ENCODE peak calls at places on chromosome 1, in ten cellular contexts. One of them, this sample, is unnamed.

GRCh38 chr1:113042336-113043143 is 30.5 kb upstream of the LRIG2 start:
- DNase-seq in astrocyte of the spinal cord: peak; percentile 86
- DNase-seq in heart left ventricle: peak; percentile 73
- DNase-seq in upper lobe of right lung: peak; percentile 80
- DNase-seq in astrocyte: peak; percentile 88
- DNase-seq in foreskin fibroblast: peak; percentile 96
- DNase-seq in heart right ventricle: peak; percentile 75
- DNase-seq in body of pancreas: peak; percentile 60
- DNase-seq in IMR-90: peak; percentile 78
- DNase-seq in fibroblast of mammary gland: peak; percentile 91
- DNase-seq in this sample: peak; percentile 75

GRCh38 chr1:92817986-92818764 is 13.7 kb upstream of the RPL5 start:
- DNase-seq in astrocyte of the spinal cord: no peak
- DNase-seq in foreskin fibroblast: peak; percentile 74
- DNase-seq in IMR-90: no peak
- DNase-seq in heart left ventricle: no peak
- DNase-seq in heart right ventricle: peak; percentile 12
- DNase-seq in body of pancreas: peak; percentile 19
- DNase-seq in fibroblast of mammary gland: peak; percentile 55
- DNase-seq in upper lobe of right lung: no peak
- DNase-seq in astrocyte: no peak
- DNase-seq in this sample: no peak

GRCh38 chr1:230542054-230542453 is 100.2 kb upstream of the COG2 start:
- DNase-seq in heart left ventricle: no peak
- DNase-seq in body of pancreas: no peak
- DNase-seq in upper lobe of right lung: no peak
- DNase-seq in astrocyte: peak; percentile 78
- DNase-seq in fibroblast of mammary gland: peak; percentile 61
- DNase-seq in foreskin fibroblast: no peak
- DNase-seq in astrocyte of the spinal cord: peak; percentile 12
- DNase-seq in heart right ventricle: no peak
- DNase-seq in IMR-90: no peak
- DNase-seq in this sample: no peak

GRCh38 chr1:206974154-206974553 is 3.9 kb upstream of the FCAMR start:
- DNase-seq in body of pancreas: no peak
- DNase-seq in astrocyte: no peak
- DNase-seq in fibroblast of mammary gland: no peak
- DNase-seq in heart left ventricle: no peak
- DNase-seq in foreskin fibroblast: no peak
- DNase-seq in IMR-90: no peak
- DNase-seq in upper lobe of right lung: no peak
- DNase-seq in astrocyte of the spinal cord: no peak
- DNase-seq in heart right ventricle: no peak
- DNase-seq in this sample: no peak

GRCh38 chr1:205061665-205062069 is 18.7 kb downstream of the CNTN2 start:
- DNase-seq in IMR-90: peak; percentile 52
- DNase-seq in foreskin fibroblast: peak; percentile 83
- DNase-seq in heart left ventricle: peak; percentile 62
- DNase-seq in heart right ventricle: peak; percentile 70
- DNase-seq in fibroblast of mammary gland: peak; percentile 53
- DNase-seq in astrocyte of the spinal cord: peak; percentile 64
- DNase-seq in astrocyte: peak; percentile 19
- DNase-seq in body of pancreas: peak; percentile 78
- DNase-seq in upper lobe of right lung: peak; percentile 79
- DNase-seq in this sample: peak; percentile 32

GRCh38 chr1:22117851-22118250 is 25.0 kb downstream of the WNT4 start:
- DNase-seq in astrocyte of the spinal cord: peak; percentile 58
- DNase-seq in upper lobe of right lung: no peak
- DNase-seq in body of pancreas: no peak
- DNase-seq in heart left ventricle: no peak
- DNase-seq in fibroblast of mammary gland: no peak
- DNase-seq in astrocyte: peak; percentile 16
- DNase-seq in heart right ventricle: no peak
- DNase-seq in foreskin fibroblast: peak; percentile 58
- DNase-seq in IMR-90: no peak
- DNase-seq in this sample: no peak

GRCh38 chr1:235160395-235160964 is 570 bp downstream of the RBM34 start:
- DNase-seq in body of pancreas: no peak
- DNase-seq in heart right ventricle: no peak
- DNase-seq in foreskin fibroblast: no peak
- DNase-seq in IMR-90: peak; percentile 64
- DNase-seq in fibroblast of mammary gland: peak; percentile 67
- DNase-seq in upper lobe of right lung: no peak
- DNase-seq in heart left ventricle: no peak
- DNase-seq in astrocyte: peak; percentile 66
- DNase-seq in astrocyte of the spinal cord: peak; percentile 72
- DNase-seq in this sample: peak; percentile 11

GRCh38 chr1:231702804-231703203 is 76.2 kb downstream of the DISC1 start:
- DNase-seq in upper lobe of right lung: no peak
- DNase-seq in fibroblast of mammary gland: no peak
- DNase-seq in heart right ventricle: no peak
- DNase-seq in heart left ventricle: no peak
- DNase-seq in foreskin fibroblast: peak; percentile 62
- DNase-seq in astrocyte of the spinal cord: peak; percentile 17
- DNase-seq in astrocyte: peak; percentile 76
- DNase-seq in IMR-90: peak; percentile 65
- DNase-seq in body of pancreas: no peak
- DNase-seq in this sample: no peak

GRCh38 chr1:85583355-85584263 is 3.0 kb downstream of the CCN1 start:
- DNase-seq in body of pancreas: no peak
- DNase-seq in upper lobe of right lung: no peak
- DNase-seq in heart left ventricle: no peak
- DNase-seq in astrocyte: no peak
- DNase-seq in foreskin fibroblast: peak; percentile 46
- DNase-seq in astrocyte of the spinal cord: no peak
- DNase-seq in fibroblast of mammary gland: peak; percentile 52
- DNase-seq in heart right ventricle: no peak
- DNase-seq in IMR-90: peak; percentile 67
- DNase-seq in this sample: no peak

DNA sequence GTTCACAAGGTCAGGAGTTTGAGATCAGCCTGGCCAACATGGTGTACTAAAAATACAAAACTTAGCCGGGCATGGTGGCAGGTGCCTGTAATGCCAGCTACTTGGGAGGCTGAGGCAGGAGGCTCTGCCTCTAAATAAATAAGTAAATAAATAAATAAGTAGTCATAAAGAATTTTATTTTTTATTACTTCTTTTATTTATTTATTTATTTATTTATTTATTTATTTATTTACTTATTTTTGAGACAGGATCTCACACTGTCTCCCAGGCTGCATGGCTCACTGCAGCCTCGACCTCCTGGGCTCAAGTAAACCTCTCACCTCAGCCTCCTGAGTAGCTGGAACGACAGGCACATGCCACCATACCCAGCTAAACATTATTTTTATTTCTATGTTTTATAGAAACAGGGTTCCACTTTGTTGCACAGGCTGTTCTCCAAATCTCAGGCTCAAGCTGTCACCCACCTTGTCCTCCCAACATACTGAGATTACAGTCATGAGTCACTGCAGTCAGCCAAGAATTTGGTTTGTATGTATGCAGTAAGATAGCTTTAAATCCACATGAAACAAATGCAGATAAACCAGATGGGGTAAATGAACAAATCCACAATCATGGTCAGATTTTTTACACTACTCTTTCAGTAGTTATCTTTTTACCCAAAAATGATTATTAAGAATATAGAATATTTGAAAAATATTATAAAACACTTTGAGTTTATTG is 523.3 kb upstream of the RGS18 start:
- DNase-seq in fibroblast of mammary gland: no peak
- DNase-seq in astrocyte of the spinal cord: no peak
- DNase-seq in astrocyte: peak; percentile 7
- DNase-seq in heart left ventricle: no peak
- DNase-seq in foreskin fibroblast: no peak
- DNase-seq in upper lobe of right lung: no peak
- DNase-seq in IMR-90: peak; percentile 6
- DNase-seq in body of pancreas: no peak
- DNase-seq in heart right ventricle: no peak
- DNase-seq in this sample: no peak
- H3K4me3 ChIP-seq in fibroblast of mammary gland: no peak overlapping the region
- H3K4me3 ChIP-seq in astrocyte of the spinal cord: no peak overlapping the region
- H3K4me3 ChIP-seq in astrocyte: no peak overlapping the region
- H3K4me3 ChIP-seq in heart left ventricle: no peak overlapping the region
- H3K4me3 ChIP-seq in foreskin fibroblast: no peak overlapping the region
- H3K4me3 ChIP-seq in upper lobe of right lung: no peak overlapping the region
- H3K4me3 ChIP-seq in IMR-90: no peak overlapping the region
- H3K4me3 ChIP-seq in body of pancreas: no peak overlapping the region
- H3K4me3 ChIP-seq in heart right ventricle: no peak overlapping the region
- H3K4me3 ChIP-seq in this sample: no peak overlapping the region

GRCh38 chr1:201783572-201783971 is 45.4 kb upstream of the IPO9 start:
- DNase-seq in astrocyte of the spinal cord: no peak
- DNase-seq in foreskin fibroblast: no peak
- DNase-seq in IMR-90: no peak
- DNase-seq in body of pancreas: no peak
- DNase-seq in astrocyte: no peak
- DNase-seq in heart left ventricle: no peak
- DNase-seq in fibroblast of mammary gland: no peak
- DNase-seq in upper lobe of right lung: no peak
- DNase-seq in heart right ventricle: no peak
- DNase-seq in this sample: no peak

GRCh38 chr1:201783067-201783466 is 45.9 kb upstream of the IPO9 start:
- DNase-seq in IMR-90: peak; percentile 46
- DNase-seq in upper lobe of right lung: no peak
- DNase-seq in astrocyte: no peak
- DNase-seq in heart left ventricle: no peak
- DNase-seq in astrocyte of the spinal cord: no peak
- DNase-seq in foreskin fibroblast: peak; percentile 45
- DNase-seq in heart right ventricle: no peak
- DNase-seq in fibroblast of mammary gland: no peak
- DNase-seq in body of pancreas: no peak
- DNase-seq in this sample: no peak

GRCh38 chr1:201786824-201787223 is 42.1 kb upstream of the IPO9 start:
- DNase-seq in astrocyte of the spinal cord: no peak
- DNase-seq in foreskin fibroblast: peak; percentile 47
- DNase-seq in astrocyte: no peak
- DNase-seq in body of pancreas: peak; percentile 17
- DNase-seq in heart left ventricle: peak; percentile 48
- DNase-seq in IMR-90: no peak
- DNase-seq in fibroblast of mammary gland: peak; percentile 44
- DNase-seq in heart right ventricle: peak; percentile 53
- DNase-seq in upper lobe of right lung: no peak
- DNase-seq in this sample: no peak

GRCh38 chr1:201782353-201782752 is 46.6 kb upstream of the IPO9 start:
- DNase-seq in foreskin fibroblast: no peak
- DNase-seq in heart right ventricle: no peak
- DNase-seq in astrocyte of the spinal cord: no peak
- DNase-seq in IMR-90: no peak
- DNase-seq in astrocyte: no peak
- DNase-seq in body of pancreas: no peak
- DNase-seq in upper lobe of right lung: no peak
- DNase-seq in fibroblast of mammary gland: no peak
- DNase-seq in heart left ventricle: no peak
- DNase-seq in this sample: no peak

DNA sequence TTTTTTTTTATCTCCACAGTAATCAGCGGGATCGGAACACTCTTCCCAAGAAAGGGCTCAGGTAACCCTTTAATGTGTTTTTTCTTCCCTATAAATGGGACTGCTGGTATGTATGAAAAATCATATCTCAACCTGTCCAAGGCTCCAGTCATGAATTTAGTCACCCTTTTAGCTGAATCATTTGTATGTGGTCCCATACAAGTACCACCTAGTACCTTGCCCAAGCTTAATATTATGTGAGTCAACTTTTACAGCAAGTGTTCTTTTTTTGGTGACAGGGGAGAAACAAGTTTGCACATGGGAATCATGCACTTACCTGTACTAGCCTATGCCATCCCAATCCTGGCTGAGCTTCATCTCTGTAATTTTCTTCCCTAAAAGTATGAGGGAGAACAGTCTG is 43.7 kb upstream of the IPO9 start:
- DNase-seq in foreskin fibroblast: no peak
- DNase-seq in body of pancreas: no peak
- DNase-seq in heart left ventricle: no peak
- DNase-seq in upper lobe of right lung: no peak
- DNase-seq in astrocyte of the spinal cord: no peak
- DNase-seq in heart right ventricle: no peak
- DNase-seq in IMR-90: no peak
- DNase-seq in astrocyte: no peak
- DNase-seq in fibroblast of mammary gland: no peak
- DNase-seq in this sample: no peak
- TF ChIP-seq CTCF in foreskin fibroblast: no peak
- TF ChIP-seq CTCF in body of pancreas: no peak
- TF ChIP-seq CTCF in heart left ventricle: no peak
- TF ChIP-seq CTCF in upper lobe of right lung: no peak
- TF ChIP-seq CTCF in astrocyte of the spinal cord: no peak
- TF ChIP-seq CTCF in heart right ventricle: no peak
- TF ChIP-seq CTCF in IMR-90: no peak
- TF ChIP-seq CTCF in astrocyte: no peak
- TF ChIP-seq CTCF in fibroblast of mammary gland: no peak
- TF ChIP-seq CTCF in this sample: no peak

GRCh38 chr1:53563609-53564008 is 104.4 kb downstream of the DMRTB1 start:
- DNase-seq in heart left ventricle: no peak
- DNase-seq in foreskin fibroblast: no peak
- DNase-seq in heart right ventricle: no peak
- DNase-seq in body of pancreas: no peak
- DNase-seq in IMR-90: no peak
- DNase-seq in astrocyte: no peak
- DNase-seq in fibroblast of mammary gland: no peak
- DNase-seq in upper lobe of right lung: no peak
- DNase-seq in astrocyte of the spinal cord: no peak
- DNase-seq in this sample: no peak
- H3K4me3 ChIP-seq in heart left ventricle: no peak overlapping the region
- H3K4me3 ChIP-seq in foreskin fibroblast: no peak overlapping the region
- H3K4me3 ChIP-seq in heart right ventricle: no peak overlapping the region
- H3K4me3 ChIP-seq in body of pancreas: no peak overlapping the region
- H3K4me3 ChIP-seq in IMR-90: no peak overlapping the region
- H3K4me3 ChIP-seq in astrocyte: no peak overlapping the region
- H3K4me3 ChIP-seq in fibroblast of mammary gland: no peak overlapping the region
- H3K4me3 ChIP-seq in upper lobe of right lung: no peak overlapping the region
- H3K4me3 ChIP-seq in astrocyte of the spinal cord: no peak overlapping the region
- H3K4me3 ChIP-seq in this sample: no peak overlapping the region

GRCh38 chr1:219580019-219580676 is 32.8 kb downstream of the ZC3H11B start:
- DNase-seq in heart right ventricle: no peak
- DNase-seq in heart left ventricle: no peak
- DNase-seq in astrocyte: peak; percentile 30
- DNase-seq in IMR-90: peak; percentile 10
- DNase-seq in astrocyte of the spinal cord: no peak
- DNase-seq in upper lobe of right lung: no peak
- DNase-seq in fibroblast of mammary gland: peak; percentile 71
- DNase-seq in body of pancreas: no peak
- DNase-seq in foreskin fibroblast: no peak
- DNase-seq in this sample: no peak
- TF ChIP-seq CTCF in heart right ventricle: no peak
- TF ChIP-seq CTCF in heart left ventricle: no peak
- TF ChIP-seq CTCF in astrocyte: no peak
- TF ChIP-seq CTCF in IMR-90: no peak
- TF ChIP-seq CTCF in astrocyte of the spinal cord: no peak
- TF ChIP-seq CTCF in upper lobe of right lung: no peak
- TF ChIP-seq CTCF in fibroblast of mammary gland: no peak
- TF ChIP-seq CTCF in body of pancreas: no peak
- TF ChIP-seq CTCF in foreskin fibroblast: no peak
- TF ChIP-seq CTCF in this sample: no peak

This sample was measured in HFF-Myc.